ENCODE peak calls at places on chromosomes 11 and 22, in four cellular contexts. J is lower lobe of right lung; T is CD8-positive, alpha-beta memory T cell; H is fibroblast of lung. I is an unnamed sample.

GRCh38 chr11:70483077-70483861 is 84.9 kb downstream of the CTTN start:
- DNase-seq in H (peak), T (no peak), J (peak), I (no peak)

GRCh38 chr11:31870609-31871309 is 59.6 kb upstream of the PAX6 start:
- DNase-seq in J (peak), T (no peak), H (peak), I (no peak)

GRCh38 chr11:35373284-35373933 is 45.9 kb downstream of the SLC1A2 start:
- DNase-seq in J (no peak), H (no peak), T (no peak), I (no peak)

GRCh38 chr22:20324139-20324516 is 4.3 kb upstream of the DGCR6L start:
- DNase-seq in T (no peak), H (no peak), J (no peak), I (no peak)

GRCh38 chr22:39662677-39663034 is 92.1 kb downstream of the CACNA1I start:
- DNase-seq in J (no peak), H (no peak), T (no peak), I (no peak)

GRCh38 chr11:47212938-47213337 is 1.8 kb upstream of the DDB2 start:
- DNase-seq in T (no peak), J (no peak), H (no peak), I (no peak)

GRCh38 chr22:49620003-49620556 is 207.6 kb downstream of the BRD1 start:
- DNase-seq in J (no peak), H (no peak), T (no peak), I (no peak)

GRCh38 chr11:13314676-13315394 is 37.2 kb downstream of the BMAL1 start:
- DNase-seq in J (no peak), T (no peak), H (no peak), I (no peak)

GRCh38 chr11:65655570-65656332 is 7.0 kb downstream of the RELA start:
- DNase-seq in H (no peak), T (no peak), J (no peak), I (no peak)

GRCh38 chr11:111765984-111766833 is at the start of gene PPP2R1B:
- DNase-seq in T (peak), H (peak), J (peak), I (peak)

GRCh38 chr22:44448271-44448780 is 49.7 kb downstream of the RTL6 start:
- DNase-seq in J (no peak), H (peak), T (no peak), I (no peak)

GRCh38 chr22:43554259-43554636 is 142.4 kb downstream of the MPPED1 start:
- DNase-seq in J (no peak), T (no peak), H (no peak), I (no peak)

GRCh38 chr11:88629496-88629895 is 292.0 kb upstream of the CTSC start:
- DNase-seq in H (no peak), J (no peak), T (no peak), I (no peak)

GRCh38 chr11:15222777-15223176 is 108.1 kb downstream of the INSC start:
- DNase-seq in J (no peak), H (no peak), T (no peak), I (no peak)

GRCh38 chr11:62017878-62018642 is 50.6 kb upstream of the FTH1 start:
- DNase-seq in H (no peak), J (peak), T (no peak), I (no peak)

GRCh38 chr22:19085233-19086043 is 36.8 kb downstream of the DGCR2 start:
- DNase-seq in T (no peak), J (no peak), H (peak), I (no peak)

GRCh38 chr11:73154178-73154577 is 12.1 kb upstream of the FCHSD2 start:
- DNase-seq in J (no peak), H (no peak), T (peak), I (no peak)

GRCh38 chr11:133921026-133921425 is 35.7 kb downstream of the IGSF9B start:
- DNase-seq in J (no peak), T (no peak), H (no peak), I (no peak)

GRCh38 chr11:44618561-44619425 is 53.3 kb downstream of the CD82 start:
- DNase-seq in J (no peak), H (no peak), T (no peak), I (no peak)

GRCh38 chr22:42436402-42436801 is 4.2 kb upstream of the NFAM1 start:
- DNase-seq in J (no peak), H (no peak), T (no peak), I (no peak)

GRCh38 chr11:42338056-42338455 is 878.6 kb upstream of the LRRC4C start:
- DNase-seq in H (no peak), J (no peak), T (no peak), I (no peak)

GRCh38 chr11:3622521-3622920 is 19.3 kb downstream of the ART5 start:
- DNase-seq in T (no peak), H (no peak), J (no peak), I (no peak)

GRCh38 chr11:19953909-19954308 is 206.4 kb downstream of the DBX1 start:
- DNase-seq in J (no peak), H (peak), T (no peak), I (no peak)

GRCh38 chr11:57240757-57241156 is 3.7 kb upstream of the APLNR start:
- DNase-seq in J (no peak), H (no peak), T (no peak), I (no peak)

GRCh38 chr11:43278302-43278956 is 33.4 kb upstream of the API5 start:
- DNase-seq in H (peak), J (no peak), T (no peak), I (no peak)

GRCh38 chr11:19670030-19670761 is 42.4 kb upstream of the NAV2 start:
- DNase-seq in T (no peak), J (no peak), H (peak), I (no peak)

GRCh38 chr22:45290410-45290936 is 5.7 kb downstream of the UPK3A start:
- DNase-seq in T (no peak), J (no peak), H (peak), I (no peak)

GRCh38 chr11:13335319-13335718 is 57.7 kb downstream of the BMAL1 start:
- DNase-seq in J (peak), H (peak), T (peak), I (peak)

GRCh38 chr11:131462622-131463021 is 92.2 kb downstream of the NTM start:
- DNase-seq in J (no peak), T (no peak), H (no peak), I (no peak)

GRCh38 chr22:37790234-37790633 is 17.5 kb upstream of the GCAT start:
- DNase-seq in H (no peak), T (no peak), J (no peak), I (no peak)

GRCh38 chr11:57497303-57498247 is 17.9 kb downstream of the SLC43A1 start:
- DNase-seq in T (no peak), J (no peak), H (no peak), I (no peak)

GRCh38 chr11:128579790-128580504 is 7.4 kb downstream of the ETS1 start:
- DNase-seq in H (no peak), T (no peak), J (no peak), I (no peak)
- H3K27ac ChIP-seq in H (no peak), T (no peak), J (no peak), I (no peak)

GRCh38 chr11:45852018-45852711 is 4.9 kb downstream of the CRY2 start:
- DNase-seq in J (no peak), T (no peak), H (no peak), I (no peak)
- H3K27ac ChIP-seq in J (peak), T (no peak), H (no peak), I (no peak)

GRCh38 chr11:66884443-66884842 is 27.6 kb downstream of the LRFN4 start:
- DNase-seq in H (no peak), T (no peak), J (no peak), I (no peak)
- H3K27ac ChIP-seq in H (no peak), T (no peak), J (no peak), I (no peak)

DNA sequence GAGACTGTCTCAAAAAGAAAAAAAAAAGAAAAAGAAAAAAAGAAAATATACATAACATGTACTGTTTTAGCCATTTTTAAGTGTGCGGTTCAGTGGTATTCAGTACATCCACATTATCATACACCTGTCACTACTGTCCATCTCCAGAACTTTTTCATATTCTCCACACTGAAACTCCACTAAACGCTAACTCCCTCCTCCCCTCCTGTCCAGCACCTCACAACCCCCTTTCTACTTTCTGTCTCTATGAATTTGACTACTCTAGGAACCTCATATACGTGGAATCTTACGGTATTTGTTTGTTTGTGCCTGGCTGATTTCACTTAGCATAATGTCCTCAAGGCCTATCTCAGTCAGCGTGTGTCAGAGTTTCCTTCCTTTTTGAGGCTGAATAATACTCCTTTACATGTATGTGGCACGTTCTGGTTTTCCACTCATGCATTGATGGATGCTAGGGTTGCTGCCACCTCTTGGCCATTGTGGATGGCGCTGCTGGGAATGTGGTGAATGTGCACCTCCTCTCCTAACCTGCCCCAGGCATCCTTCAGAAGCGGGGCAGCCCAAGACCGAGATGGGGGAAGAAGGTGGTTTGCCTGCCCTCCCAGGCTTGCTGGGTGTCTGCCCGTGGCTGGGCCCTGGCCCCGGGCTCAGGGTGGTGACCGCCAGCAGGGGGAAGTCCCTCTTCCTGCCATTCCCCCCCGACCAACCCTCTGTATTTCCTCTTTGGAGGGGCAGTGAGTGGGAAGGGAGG is 60.5 kb downstream of the BCR start:
- DNase-seq in H (no peak), T (no peak), J (no peak), I (no peak)
- H3K27ac ChIP-seq in H (no peak), T (no peak), J (no peak), I (peak)

GRCh38 chr11:127451852-127452251 is 451.3 kb upstream of the KIRREL3 start:
- DNase-seq in H (no peak), J (no peak), T (no peak), I (no peak)

GRCh38 chr11:127454856-127455255 is 454.3 kb upstream of the KIRREL3 start:
- DNase-seq in T (no peak), J (no peak), H (no peak), I (no peak)

DNA sequence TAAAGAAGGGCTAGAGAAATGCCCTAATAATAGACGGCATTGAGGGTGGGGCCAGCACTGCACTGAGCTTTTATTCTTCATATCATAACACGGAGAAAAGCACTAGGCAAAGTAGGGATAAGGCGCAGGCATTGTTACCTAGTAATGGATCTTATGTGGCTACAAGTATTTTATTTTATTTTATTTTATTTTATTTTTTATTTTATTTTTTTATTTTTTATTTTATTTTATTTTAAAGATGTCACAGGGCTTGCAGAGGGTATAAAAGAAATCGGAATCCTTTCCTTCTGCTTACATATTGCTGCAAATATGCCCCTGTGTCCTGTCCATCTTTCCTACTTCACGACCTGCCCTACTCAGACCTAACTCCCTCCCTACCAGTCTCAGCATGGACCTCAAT is 452.0 kb upstream of the KIRREL3 start:
- DNase-seq in T (no peak), J (no peak), H (no peak), I (no peak)
- H3K27ac ChIP-seq in T (no peak), J (no peak), H (no peak), I (no peak)

DNA sequence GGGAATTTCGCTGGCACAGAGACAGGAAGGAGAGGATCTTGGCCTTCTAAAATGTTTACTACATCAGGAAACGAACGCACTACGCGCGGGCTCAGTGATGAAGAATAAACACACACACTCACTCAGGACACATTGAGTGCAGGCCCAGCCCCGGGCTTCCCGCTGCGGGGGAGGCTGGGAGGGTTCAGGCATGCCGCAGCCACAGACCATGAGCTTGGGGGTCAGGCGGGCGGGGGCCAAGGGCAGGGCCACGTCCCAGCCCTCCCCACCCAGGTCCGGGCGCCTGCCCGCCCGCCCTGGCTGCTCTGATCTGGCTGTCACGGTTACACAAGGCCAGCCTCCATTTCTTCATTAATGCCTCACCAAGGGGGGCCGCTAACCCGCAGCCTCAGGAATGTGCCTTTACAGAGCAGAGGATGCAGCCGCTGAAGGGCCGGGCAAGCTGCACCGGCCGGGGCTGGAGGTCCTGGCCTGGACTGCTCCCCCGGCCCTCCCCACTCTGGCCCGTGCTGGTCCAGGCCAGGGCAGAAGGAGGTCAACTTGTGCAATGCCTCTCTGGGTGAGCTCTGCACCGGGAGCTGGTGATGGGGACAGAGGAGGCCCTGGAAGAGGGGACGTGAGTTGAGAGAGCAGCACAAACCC is 41.7 kb downstream of the IGF2 start:
- DNase-seq in T (no peak), J (peak), H (peak), I (no peak)
- H3K27ac ChIP-seq in T (no peak), J (peak), H (peak), I (no peak)

DNA sequence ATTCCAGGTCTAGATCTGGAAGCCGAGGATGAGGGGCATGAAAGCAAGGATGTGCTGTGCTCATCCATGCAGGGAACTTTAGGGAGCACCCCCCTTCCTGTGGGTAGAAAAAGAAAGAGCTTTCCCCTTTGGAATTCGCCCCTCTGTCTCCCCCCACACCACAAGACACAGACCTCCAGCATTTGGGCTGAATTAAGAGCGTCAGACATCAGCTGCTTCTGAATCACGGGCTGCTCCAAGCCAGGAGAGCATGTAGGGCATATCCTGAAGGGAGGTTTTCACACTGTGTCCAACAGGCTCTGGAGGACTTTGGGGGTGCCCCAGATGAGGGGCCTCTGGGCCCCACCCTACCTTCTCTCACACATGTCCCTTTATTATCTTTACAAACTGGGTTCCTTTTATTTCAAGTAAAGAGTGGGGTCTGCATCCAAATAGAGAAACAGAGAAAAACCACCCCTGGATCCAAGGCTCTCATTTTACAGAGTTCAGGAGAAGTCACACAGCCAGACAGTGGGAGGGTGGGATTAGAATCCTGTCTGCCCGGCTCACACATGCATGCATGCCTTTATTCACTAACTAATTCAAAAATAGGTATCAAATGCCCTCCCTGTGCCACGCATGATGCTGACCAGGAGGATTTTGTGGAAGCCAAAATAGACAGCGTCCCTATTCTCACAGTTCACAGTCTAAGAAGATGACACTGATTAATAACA is 52.8 kb downstream of the LRRC32 start:
- DNase-seq in J (no peak), T (no peak), H (peak), I (no peak)
- H3K27ac ChIP-seq in J (no peak), T (no peak), H (no peak), I (no peak)

GRCh38 chr22:27881404-27881803 is 37.7 kb downstream of the PITPNB start:
- DNase-seq in T (no peak), H (peak), J (no peak), I (no peak)
- H3K27ac ChIP-seq in T (no peak), H (peak), J (no peak), I (no peak)

GRCh38 chr11:16469968-16470367 is 113.6 kb upstream of the SOX6 start:
- DNase-seq in H (no peak), T (no peak), J (no peak), I (no peak)

GRCh38 chr11:16468735-16469446 is 112.5 kb upstream of the SOX6 start:
- DNase-seq in T (no peak), H (no peak), J (no peak), I (no peak)

GRCh38 chr11:16474659-16475058 is 118.3 kb upstream of the SOX6 start:
- DNase-seq in J (no peak), T (no peak), H (no peak), I (no peak)
- H3K27ac ChIP-seq in J (no peak), T (no peak), H (no peak), I (no peak)

I was measured in effector memory CD4-positive, alpha-beta T cell.